ENCODE peak calls at places on chromosomes 1 and 21, in seven cellular contexts. One of them, this sample, is unnamed.

GRCh38 chr1:181134543-181135461 is 46.3 kb downstream of the IER5 start:
- DNase-seq in MV-4-11: peak; percentile 90
- DNase-seq in sigmoid colon: no peak
- DNase-seq in DMS153: peak; percentile 38
- DNase-seq in GM23338: no peak
- DNase-seq in pons: peak; percentile 24
- DNase-seq in activated naive CD4-positive, alpha-beta T cell: no peak
- DNase-seq in this sample: peak; percentile 58

GRCh38 chr1:10424034-10424433 is 6.2 kb upstream of the CENPS start:
- DNase-seq in MV-4-11: no peak
- DNase-seq in sigmoid colon: peak; percentile 77
- DNase-seq in DMS153: no peak
- DNase-seq in GM23338: no peak
- DNase-seq in pons: no peak
- DNase-seq in activated naive CD4-positive, alpha-beta T cell: no peak
- DNase-seq in this sample: no peak

GRCh38 chr1:111203681-111204210 is 3.3 kb upstream of the DENND2D start:
- DNase-seq in MV-4-11: peak; percentile 95
- DNase-seq in sigmoid colon: peak; percentile 84
- DNase-seq in DMS153: peak; percentile 48
- DNase-seq in GM23338: peak; percentile 66
- DNase-seq in pons: peak; percentile 29
- DNase-seq in activated naive CD4-positive, alpha-beta T cell: peak; percentile 35
- DNase-seq in this sample: no peak

GRCh38 chr1:211386931-211387330 is 60.3 kb downstream of the TRAF5 start:
- DNase-seq in MV-4-11: no peak
- DNase-seq in sigmoid colon: no peak
- DNase-seq in DMS153: no peak
- DNase-seq in GM23338: no peak
- DNase-seq in pons: no peak
- DNase-seq in activated naive CD4-positive, alpha-beta T cell: no peak
- DNase-seq in this sample: no peak

GRCh38 chr1:203204776-203205175 is 18.3 kb upstream of the CHI3L1 start:
- DNase-seq in MV-4-11: peak; percentile 45
- DNase-seq in sigmoid colon: peak; percentile 35
- DNase-seq in DMS153: no peak
- DNase-seq in GM23338: no peak
- DNase-seq in pons: no peak
- DNase-seq in activated naive CD4-positive, alpha-beta T cell: no peak
- DNase-seq in this sample: no peak

GRCh38 chr1:201363455-201363854 is 14.0 kb downstream of the TNNT2 start:
- DNase-seq in MV-4-11: no peak
- DNase-seq in sigmoid colon: no peak
- DNase-seq in DMS153: no peak
- DNase-seq in GM23338: no peak
- DNase-seq in pons: no peak
- DNase-seq in activated naive CD4-positive, alpha-beta T cell: no peak
- DNase-seq in this sample: no peak

GRCh38 chr1:205536759-205537361 is 32.4 kb downstream of the CDK18 start:
- DNase-seq in MV-4-11: peak; percentile 20
- DNase-seq in sigmoid colon: peak; percentile 62
- DNase-seq in DMS153: no peak
- DNase-seq in GM23338: no peak
- DNase-seq in pons: peak; percentile 82
- DNase-seq in activated naive CD4-positive, alpha-beta T cell: no peak
- DNase-seq in this sample: no peak

GRCh38 chr1:160293020-160293968 is 8.4 kb upstream of the PEX19 start:
- DNase-seq in MV-4-11: peak; percentile 16
- DNase-seq in sigmoid colon: no peak
- DNase-seq in DMS153: no peak
- DNase-seq in GM23338: no peak
- DNase-seq in pons: no peak
- DNase-seq in activated naive CD4-positive, alpha-beta T cell: no peak
- DNase-seq in this sample: no peak

GRCh38 chr1:26771643-26772321 is 16.0 kb upstream of the PIGV start:
- DNase-seq in MV-4-11: peak; percentile 63
- DNase-seq in sigmoid colon: no peak
- DNase-seq in DMS153: peak; percentile 5
- DNase-seq in GM23338: no peak
- DNase-seq in pons: no peak
- DNase-seq in activated naive CD4-positive, alpha-beta T cell: no peak
- DNase-seq in this sample: no peak

GRCh38 chr1:6459850-6460265 is 6.1 kb downstream of the TNFRSF25 start:
- DNase-seq in MV-4-11: no peak
- DNase-seq in sigmoid colon: no peak
- DNase-seq in DMS153: no peak
- DNase-seq in GM23338: no peak
- DNase-seq in pons: no peak
- DNase-seq in activated naive CD4-positive, alpha-beta T cell: no peak
- DNase-seq in this sample: no peak

GRCh38 chr1:42176902-42177519 is 12.5 kb upstream of the GUCA2A start:
- DNase-seq in MV-4-11: no peak
- DNase-seq in sigmoid colon: no peak
- DNase-seq in DMS153: peak; percentile 41
- DNase-seq in GM23338: peak; percentile 89
- DNase-seq in pons: peak; percentile 65
- DNase-seq in activated naive CD4-positive, alpha-beta T cell: no peak
- DNase-seq in this sample: no peak

GRCh38 chr1:222097646-222098045 is 355.8 kb upstream of the DUSP10 start:
- DNase-seq in MV-4-11: no peak
- DNase-seq in sigmoid colon: no peak
- DNase-seq in DMS153: no peak
- DNase-seq in GM23338: no peak
- DNase-seq in pons: no peak
- DNase-seq in activated naive CD4-positive, alpha-beta T cell: no peak
- DNase-seq in this sample: no peak

GRCh38 chr1:166479052-166479631 is 312.3 kb upstream of the FAM78B start:
- DNase-seq in MV-4-11: no peak
- DNase-seq in sigmoid colon: no peak
- DNase-seq in DMS153: peak; percentile 7
- DNase-seq in GM23338: peak; percentile 67
- DNase-seq in pons: peak; percentile 42
- DNase-seq in activated naive CD4-positive, alpha-beta T cell: peak; percentile 4
- DNase-seq in this sample: peak; percentile 25

GRCh38 chr21:45322960-45323461 is 35.3 kb upstream of the POFUT2 start:
- DNase-seq in MV-4-11: no peak
- DNase-seq in sigmoid colon: peak; percentile 70
- DNase-seq in DMS153: no peak
- DNase-seq in GM23338: no peak
- DNase-seq in pons: no peak
- DNase-seq in activated naive CD4-positive, alpha-beta T cell: no peak
- DNase-seq in this sample: no peak

GRCh38 chr1:231600461-231600976 is 26.1 kb upstream of the DISC1 start:
- DNase-seq in MV-4-11: no peak
- DNase-seq in sigmoid colon: no peak
- DNase-seq in DMS153: no peak
- DNase-seq in GM23338: no peak
- DNase-seq in pons: no peak
- DNase-seq in activated naive CD4-positive, alpha-beta T cell: no peak
- DNase-seq in this sample: no peak

GRCh38 chr1:229381234-229381633 is 38.4 kb upstream of the CCSAP start:
- DNase-seq in MV-4-11: no peak
- DNase-seq in sigmoid colon: no peak
- DNase-seq in DMS153: no peak
- DNase-seq in GM23338: peak; percentile 71
- DNase-seq in pons: no peak
- DNase-seq in activated naive CD4-positive, alpha-beta T cell: no peak
- DNase-seq in this sample: no peak

GRCh38 chr1:160981584-160982411 is 27.2 kb upstream of the ITLN2 start:
- DNase-seq in MV-4-11: peak; percentile 14
- DNase-seq in sigmoid colon: no peak
- DNase-seq in DMS153: no peak
- DNase-seq in GM23338: peak; percentile 98
- DNase-seq in pons: no peak
- DNase-seq in activated naive CD4-positive, alpha-beta T cell: no peak
- DNase-seq in this sample: no peak

GRCh38 chr21:37338671-37339526 is 27.7 kb upstream of the DYRK1A start:
- DNase-seq in MV-4-11: no peak
- DNase-seq in sigmoid colon: peak; percentile 71
- DNase-seq in DMS153: no peak
- DNase-seq in GM23338: no peak
- DNase-seq in pons: no peak
- DNase-seq in activated naive CD4-positive, alpha-beta T cell: no peak
- DNase-seq in this sample: no peak

This sample was measured in NCI-H187.